ENCODE peak calls at places on chromosomes 7 and 10, in nine cellular contexts. B, C, Z, S, V, K, Y, N and U are unnamed samples.

GRCh38 chr7:48183370-48183743 is 12.1 kb downstream of the ABCA13 start:
- DNase-seq in B (peak; percentile 22), S (no peak), N (no peak), Z (no peak), K (no peak), C (no peak), Y (no peak), V (no peak), U (no peak)

GRCh38 chr10:87966454-87966853 is 103.0 kb downstream of the PTEN start:
- DNase-seq in C (peak; percentile 42), Y (no peak), K (no peak), V (no peak), S (no peak), Z (no peak), B (no peak), N (no peak), U (no peak)

GRCh38 chr7:105020926-105021325 is 6.9 kb downstream of the KMT2E start:
- DNase-seq in V (no peak), N (no peak), Y (no peak), C (no peak), Z (no peak), S (no peak), K (no peak), B (no peak), U (no peak)

GRCh38 chr10:91552706-91553105 is 80.2 kb downstream of the PPP1R3C start:
- DNase-seq in Z (no peak), K (peak; percentile 2), N (peak; percentile 8), B (peak; percentile 50), S (no peak), Y (peak; percentile 53), V (no peak), C (peak; percentile 22), U (no peak)

GRCh38 chr10:6200588-6201510 is 1.9 kb upstream of the PFKFB3 start:
- DNase-seq in Y (no peak), N (no peak), C (peak; percentile 53), K (no peak), B (peak; percentile 55), Z (peak; percentile 45), V (peak; percentile 56), S (peak; percentile 78), U (no peak)

GRCh38 chr10:77021966-77022365 is 615.6 kb downstream of the KCNMA1 start:
- DNase-seq in B (no peak), K (no peak), Y (no peak), V (no peak), N (no peak), Z (no peak), C (no peak), S (no peak), U (no peak)

GRCh38 chr7:145718129-145718528 is 398.5 kb upstream of the CNTNAP2 start:
- DNase-seq in K (no peak), Y (no peak), C (no peak), V (no peak), S (no peak), N (no peak), Z (no peak), B (peak; percentile 16), U (no peak)

GRCh38 chr7:95318501-95318900 is 5.8 kb downstream of the PON1 start:
- DNase-seq in N (no peak), B (no peak), V (peak; percentile 68), C (no peak), K (no peak), Z (no peak), Y (no peak), S (no peak), U (no peak)

GRCh38 chr7:143408686-143409551 is at the start of gene EPHA1:
- DNase-seq in Z (peak; percentile 75), K (peak; percentile 88), C (no peak), S (no peak), B (peak; percentile 97), N (no peak), V (no peak), Y (peak; percentile 78), U (no peak)

GRCh38 chr10:103982639-103983038 is 15.7 kb downstream of the SLK start:
- DNase-seq in C (peak; percentile 46), Z (no peak), V (peak; percentile 33), N (no peak), B (peak; percentile 84), S (no peak), Y (no peak), K (peak; percentile 34), U (no peak)

GRCh38 chr7:37039131-37039719 is 314.9 kb upstream of the AOAH start:
- DNase-seq in V (no peak), Y (no peak), N (no peak), S (no peak), K (no peak), B (no peak), C (no peak), Z (no peak), U (no peak)

DNA sequence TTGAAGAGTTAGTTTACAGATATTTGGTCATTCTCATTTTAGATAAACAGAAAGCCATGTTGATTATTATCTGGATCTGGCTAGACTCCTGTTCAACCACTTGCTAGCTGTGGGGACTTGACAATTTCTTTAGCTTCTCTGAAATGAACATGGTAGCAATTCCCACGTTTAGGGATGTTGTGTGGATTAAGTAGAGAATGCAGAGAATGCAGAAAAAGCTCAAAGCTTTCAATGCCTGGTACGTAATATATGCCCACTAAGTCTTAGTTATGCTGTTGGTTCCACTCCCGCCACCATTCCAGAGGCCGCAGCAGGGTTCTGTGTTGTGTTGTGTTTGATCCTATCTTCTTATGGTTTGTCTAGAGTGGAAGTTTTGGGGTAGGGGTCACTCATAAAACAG is 39.2 kb upstream of the RPA3 start:
- DNase-seq in C (no peak), Z (no peak), S (no peak), V (no peak), K (no peak), B (no peak), N (no peak), Y (no peak), U (no peak)
- H3K4me1 ChIP-seq in C (peaks cover 10% of the 10 kb centered on the region), Z (peaks cover 6% of the 10 kb centered on the region), S (peaks cover 15% of the 10 kb centered on the region), V (peaks cover 10% of the 10 kb centered on the region), K (no peaks in the 10 kb centered on the region), B (peaks cover 7% of the 10 kb centered on the region), N (peaks cover 6% of the 10 kb centered on the region), Y (peaks cover 7% of the 10 kb centered on the region), U (peaks cover 4% of the 10 kb centered on the region)

GRCh38 chr10:27242951-27243551 is 2.5 kb upstream of the ACBD5 start:
- DNase-seq in Y (peak; percentile 50), K (peak; percentile 65), C (peak; percentile 86), N (no peak), Z (peak; percentile 65), V (peak; percentile 61), B (peak; percentile 59), S (no peak), U (no peak)

GRCh38 chr10:27240891-27241639 is 468 bp upstream of the ACBD5 start:
- DNase-seq in Y (peak; percentile 41), K (no peak), V (no peak), N (no peak), C (peak; percentile 38), Z (peak; percentile 17), B (peak; percentile 56), S (no peak), U (no peak)

GRCh38 chr10:27242473-27242950 is 1.9 kb upstream of the ACBD5 start:
- DNase-seq in K (no peak), Y (no peak), S (no peak), C (no peak), B (no peak), V (no peak), Z (no peak), N (no peak), U (no peak)

GRCh38 chr10:27241640-27242472 is 1.3 kb upstream of the ACBD5 start:
- DNase-seq in Y (peak; percentile 92), Z (peak; percentile 94), K (peak; percentile 87), B (peak; percentile 98), S (peak; percentile 96), V (peak; percentile 89), C (peak; percentile 95), N (peak; percentile 67), U (peak; percentile 86)

GRCh38 chr10:27240212-27240890 is at the start of gene ACBD5:
- DNase-seq in K (no peak), V (peak; percentile 81), Z (peak; percentile 90), N (no peak), Y (peak; percentile 88), B (peak; percentile 87), S (peak; percentile 96), C (peak; percentile 84), U (peak; percentile 89)
- TF ChIP-seq POLR2AphosphoS5 in K (peak; percentile 50), V (peak; percentile 60), Z (peak; percentile 83), N (no peak), Y (peak; percentile 72), B (no peak), S (peak; percentile 62), C (peak; percentile 62), U (peak; percentile 68)

DNA sequence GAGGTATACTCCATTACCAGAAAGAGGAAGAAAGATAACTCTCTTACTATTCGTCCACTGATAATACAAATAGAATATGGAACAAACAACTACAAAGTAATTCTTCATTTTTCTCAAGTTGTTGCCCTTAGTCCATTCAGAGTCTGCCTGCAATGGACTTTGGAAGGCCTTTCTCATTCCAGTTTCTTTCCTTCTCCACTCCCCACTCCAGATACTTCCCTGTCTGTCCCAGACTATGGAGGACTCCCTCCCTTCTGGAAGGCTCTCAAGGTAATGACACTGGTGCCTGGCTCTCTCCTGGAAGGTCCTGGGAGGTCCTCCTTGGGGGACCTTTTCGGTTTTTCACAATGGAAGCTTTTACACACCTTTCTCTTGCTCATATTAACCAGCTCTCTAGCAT is 167.8 kb downstream of the SDHAF3 start:
- DNase-seq in V (no peak), S (no peak), B (no peak), Y (no peak), C (no peak), Z (no peak), N (no peak), K (no peak), U (no peak)
- H3K4me1 ChIP-seq in V (no peaks in the 10 kb centered on the region), S (no peaks in the 10 kb centered on the region), B (peaks cover 8% of the 10 kb centered on the region), Y (no peaks in the 10 kb centered on the region), C (no peaks in the 10 kb centered on the region), Z (no peaks in the 10 kb centered on the region), N (no peaks in the 10 kb centered on the region), K (no peaks in the 10 kb centered on the region), U (no peaks in the 10 kb centered on the region)

GRCh38 chr7:150406565-150407421 is 27.7 kb downstream of the ZNF775 start:
- DNase-seq in S (peak; percentile 75), N (no peak), Y (no peak), B (no peak), K (no peak), Z (peak; percentile 47), C (peak; percentile 13), V (peak; percentile 80), U (no peak)
- TF ChIP-seq POLR2AphosphoS5 in S (peak; percentile 73), N (no peak), Y (no peak), B (no peak), K (no peak), Z (no peak), C (no peak), V (no peak), U (no peak)

DNA sequence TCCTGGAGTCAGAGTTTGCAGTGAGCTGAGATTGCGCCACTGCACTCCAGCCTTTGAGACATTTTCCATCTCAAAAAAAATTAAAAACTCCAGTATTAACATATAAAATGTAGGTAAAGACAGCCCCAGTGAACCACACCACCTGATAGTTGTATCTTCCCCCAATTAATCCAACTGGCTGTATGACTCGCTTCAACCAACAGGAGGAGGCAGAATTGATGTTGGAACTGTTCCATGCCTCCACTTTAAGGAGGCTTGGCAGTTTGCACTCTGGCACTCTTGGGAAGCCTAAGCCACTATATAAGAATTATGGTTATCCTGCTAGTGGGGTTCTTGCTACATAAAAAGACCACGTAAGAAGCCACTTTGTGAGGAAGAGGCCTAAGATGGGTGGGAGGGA is 72.7 kb downstream of the STK17A start:
- DNase-seq in S (no peak), B (no peak), N (no peak), Y (no peak), V (no peak), K (no peak), Z (no peak), C (no peak), U (no peak)
- H3K4me1 ChIP-seq in S (peaks cover 9% of the 10 kb centered on the region), B (peaks cover 54% of the 10 kb centered on the region), N (peaks cover 22% of the 10 kb centered on the region), Y (peaks cover 22% of the 10 kb centered on the region), V (peaks cover 73% of the 10 kb centered on the region), K (peaks cover 40% of the 10 kb centered on the region), Z (peaks cover 19% of the 10 kb centered on the region), C (peaks cover 29% of the 10 kb centered on the region), U (no peaks in the 10 kb centered on the region)